ENCODE peak calls at places on chromosomes 7 and 10, in ten cellular contexts. Z is right lobe of liver; P is left cardiac atrium; C is Right ventricle myocardium superior; B is activated naive CD4-positive, alpha-beta T cell treated with anti-CD3 and anti-CD28 coated beads, Interleukin-2, amount 50 U/mL, for 72 hours; X is lower lobe of right lung; T is heart left ventricle; F is heart right ventricle; Y is T-cell; V is left lung. O is an unnamed sample.

GRCh38 chr10:122162566-122163181 is 108.4 kb upstream of the BTBD16 start:
- ATAC-seq in P (peak), X (peak), B (no peak), Y (no peak), T (peak), Z (peak), C (peak), V (peak), F (peak), O (peak)

GRCh38 chr10:63605568-63605967 is 84.4 kb downstream of the REEP3 start:
- ATAC-seq in C (no peak), T (no peak), B (no peak), V (no peak), Y (no peak), Z (no peak), X (no peak), F (no peak), P (peak), O (no peak)

GRCh38 chr7:32586291-32587221 is 91.3 kb downstream of the AVL9 start:
- ATAC-seq in B (no peak), T (peak), Z (peak), Y (no peak), C (peak), F (peak), P (peak), V (peak), X (peak), O (peak)

GRCh38 chr7:100640438-100641410 is 628 bp downstream of the TFR2 start:
- ATAC-seq in T (no peak), F (no peak), Y (no peak), B (no peak), P (no peak), V (no peak), Z (peak), C (no peak), X (no peak), O (no peak)

GRCh38 chr7:25998499-25998898 is 153.5 kb upstream of the NFE2L3 start:
- ATAC-seq in X (no peak), B (no peak), C (no peak), Y (no peak), F (no peak), P (no peak), Z (no peak), T (no peak), V (no peak), O (no peak)

GRCh38 chr7:143048827-143049226 is 3.3 kb upstream of the OR6V1 start:
- ATAC-seq in P (no peak), B (peak), F (no peak), Y (no peak), T (no peak), V (no peak), X (no peak), Z (no peak), C (no peak), O (no peak)

GRCh38 chr10:23493711-23494110 is 54.8 kb downstream of the OTUD1 start:
- ATAC-seq in C (no peak), V (no peak), P (no peak), B (peak), X (no peak), F (no peak), Z (no peak), Y (no peak), T (no peak), O (no peak)

GRCh38 chr7:151061241-151062110 is 2.1 kb downstream of the SLC4A2 start:
- ATAC-seq in C (no peak), V (peak), X (peak), Y (no peak), T (no peak), Z (no peak), F (no peak), B (no peak), P (no peak), O (no peak)

GRCh38 chr7:19488056-19488455 is 220.8 kb downstream of the POLR1F start:
- ATAC-seq in Z (no peak), B (no peak), T (no peak), P (no peak), C (no peak), F (no peak), V (no peak), X (no peak), Y (no peak), O (no peak)

GRCh38 chr7:154553711-154554265 is 449.1 kb downstream of the PAXIP1 start:
- ATAC-seq in T (no peak), X (no peak), B (no peak), P (peak), Y (no peak), Z (no peak), C (no peak), V (no peak), F (no peak), O (no peak)

GRCh38 chr7:57427146-57427545 is 22.8 kb upstream of the ZNF716 start:
- ATAC-seq in C (no peak), F (no peak), T (no peak), X (peak), V (no peak), Y (no peak), B (no peak), P (no peak), Z (no peak), O (no peak)

GRCh38 chr7:124702385-124702784 is 63.2 kb downstream of the GPR37 start:
- ATAC-seq in P (no peak), T (no peak), F (no peak), Y (no peak), C (no peak), B (no peak), Z (no peak), X (no peak), V (no peak), O (no peak)

GRCh38 chr7:140674899-140675701 is 2.4 kb downstream of the ADCK2 start:
- ATAC-seq in F (peak), Z (peak), T (peak), C (peak), P (peak), V (peak), X (peak), Y (no peak), B (no peak), O (no peak)

GRCh38 chr7:42414961-42415505 is 178.0 kb upstream of the GLI3 start:
- ATAC-seq in T (no peak), F (no peak), Y (no peak), C (no peak), V (no peak), B (no peak), Z (no peak), P (no peak), X (no peak), O (no peak)

GRCh38 chr10:114234132-114234531 is 4.9 kb upstream of the VWA2 start:
- ATAC-seq in Y (no peak), Z (no peak), X (no peak), B (peak), T (peak), V (no peak), C (peak), P (peak), F (no peak), O (no peak)

GRCh38 chr7:130966246-130967009 is 232.4 kb upstream of the KLF14 start:
- ATAC-seq in V (no peak), X (no peak), Z (no peak), F (no peak), T (no peak), C (no peak), P (no peak), Y (no peak), B (no peak), O (no peak)